ENCODE peak calls at places on chromosomes 16 and 17, in six cellular contexts. G is uterus, S is A549, U is HCT116, Z is tibial nerve, B is heart left ventricle. F is an unnamed sample.
A peak's percentile ranks its signal among the peaks of the same experiment; 100 is the strongest.

GRCh38 chr17:40490289-40490853 is 11.1 kb downstream of the TNS4 start:
- DNase-seq in G (peak; percentile 75), S (no peak), U (no peak), Z (peak; percentile 75), B (peak; percentile 55), F (peak; percentile 23)

GRCh38 chr17:46072998-46073397 is 73.9 kb downstream of the STH start:
- DNase-seq in G (no peak), S (peak; percentile 23), U (no peak), Z (no peak), B (no peak), F (no peak)

GRCh38 chr17:42182927-42183734 is 2.1 kb downstream of the HCRT start:
- DNase-seq in G (no peak), S (peak; percentile 58), U (no peak), Z (no peak), B (peak; percentile 7), F (no peak)

GRCh38 chr17:49638818-49639217 is 39.1 kb downstream of the SPOP start:
- DNase-seq in G (no peak), S (no peak), U (no peak), Z (no peak), B (no peak), F (no peak)

GRCh38 chr17:17836818-17837379 is at the start of gene SREBF1:
- DNase-seq in G (peak; percentile 72), S (peak; percentile 87), U (no peak), Z (peak; percentile 36), B (peak; percentile 71), F (peak; percentile 62)

GRCh38 chr17:55168970-55169687 is 95.6 kb upstream of the HLF start:
- DNase-seq in G (no peak), S (no peak), U (no peak), Z (no peak), B (no peak), F (no peak)

GRCh38 chr16:87064731-87065720 is 252.2 kb downstream of the C16orf95 start:
- DNase-seq in G (no peak), S (no peak), U (no peak), Z (no peak), B (no peak), F (no peak)

GRCh38 chr17:74757931-74758845 is 9.8 kb downstream of the NHERF1 start:
- DNase-seq in G (no peak), S (no peak), U (no peak), Z (peak; percentile 48), B (peak; percentile 69), F (no peak)

GRCh38 chr16:81650982-81651562 is 128.0 kb upstream of the PLCG2 start:
- DNase-seq in G (peak; percentile 79), S (no peak), U (no peak), Z (peak; percentile 61), B (peak; percentile 84), F (peak; percentile 59)

GRCh38 chr17:1934901-1935300 is 90.2 kb downstream of the RTN4RL1 start:
- DNase-seq in G (no peak), S (no peak), U (no peak), Z (no peak), B (no peak), F (no peak)

GRCh38 chr16:78742501-78743283 is 643.2 kb downstream of the WWOX start:
- DNase-seq in G (no peak), S (no peak), U (no peak), Z (no peak), B (peak; percentile 33), F (peak; percentile 27)

DNA sequence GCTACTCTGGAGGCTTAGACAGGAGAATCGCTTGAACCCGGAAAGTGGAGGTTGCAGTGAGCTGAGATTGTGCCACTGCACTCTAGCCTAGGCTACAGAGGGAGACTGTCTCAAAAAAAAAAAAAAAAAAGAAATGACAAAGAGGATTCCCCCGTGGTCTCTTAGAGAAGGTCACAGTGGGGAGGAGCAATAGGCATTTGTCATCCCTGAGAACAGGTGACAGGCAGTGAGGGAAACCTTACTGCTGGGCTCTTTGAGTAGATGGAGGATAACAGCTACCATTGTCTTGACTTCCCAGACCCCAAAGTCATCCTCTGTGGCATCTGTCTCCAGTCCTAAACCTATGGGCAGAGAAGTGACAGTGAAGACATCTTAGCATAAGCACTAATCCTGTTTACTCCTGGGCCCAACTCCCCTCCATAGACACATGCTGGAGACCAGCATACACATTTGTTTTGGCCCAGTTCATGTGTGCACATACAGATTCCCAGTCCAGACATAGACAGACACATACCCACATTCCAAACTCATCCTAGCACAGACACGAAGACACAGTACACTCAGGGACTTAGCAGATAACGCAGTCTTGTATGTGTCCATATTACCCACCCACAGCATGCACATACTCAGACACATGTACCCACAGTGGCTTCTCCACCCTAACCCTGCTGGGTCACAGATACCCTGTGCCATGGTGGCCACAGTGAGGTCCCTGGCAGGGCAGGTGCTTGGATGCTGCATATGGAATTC is 2.7 kb downstream of the ESRP2 start:
- DNase-seq in G (no peak), S (no peak), U (no peak), Z (no peak), B (no peak), F (no peak)
- H3K27ac ChIP-seq in G (no peak overlapping the region), S (no peak overlapping the region), U (peak overlapping the region; percentile 86), Z (no peak overlapping the region), B (no peak overlapping the region), F (no peak overlapping the region)

GRCh38 chr16:23334950-23335349 is 32.8 kb downstream of the SCNN1B start:
- DNase-seq in G (no peak), S (no peak), U (no peak), Z (no peak), B (no peak), F (no peak)
- TF ChIP-seq CTCF in G (no peak), S (no peak), U (no peak), Z (no peak), B (no peak), F (no peak)

GRCh38 chr17:48575673-48576478 is 2.3 kb downstream of the HOXB4 start:
- DNase-seq in G (no peak), S (no peak), U (no peak), Z (no peak), B (no peak), F (no peak)

GRCh38 chr17:48578616-48579560 is 738 bp upstream of the HOXB4 start:
- DNase-seq in G (no peak), S (no peak), U (no peak), Z (no peak), B (no peak), F (no peak)

GRCh38 chr17:48577946-48578615 is at the start of gene HOXB4:
- DNase-seq in G (peak; percentile 68), S (no peak), U (no peak), Z (peak; percentile 67), B (peak; percentile 69), F (peak; percentile 85)

GRCh38 chr17:48576479-48577309 is 1.5 kb downstream of the HOXB4 start:
- DNase-seq in G (peak; percentile 57), S (no peak), U (no peak), Z (no peak), B (no peak), F (peak; percentile 57)

GRCh38 chr17:48577330-48577945 is 712 bp downstream of the HOXB4 start:
- DNase-seq in G (no peak), S (no peak), U (no peak), Z (no peak), B (no peak), F (no peak)
- TF ChIP-seq POLR2A in G (no peak), S (no peak), U (no peak), Z (no peak), B (no peak), F (no peak)

GRCh38 chr16:4968879-4969278 is 10.7 kb downstream of the SEC14L5 start:
- DNase-seq in G (no peak), S (no peak), U (no peak), Z (no peak), B (no peak), F (no peak)
- H3K27ac ChIP-seq in G (no peak overlapping the region), S (no peak overlapping the region), U (no peak overlapping the region), Z (peak overlapping the region; percentile 26), B (no peak overlapping the region), F (no peak overlapping the region)

F was measured in adrenal gland.